ENCODE peak calls at places on chromosomes 2 and 18, in nine cellular contexts. One of them, this sample, is unnamed.

GRCh38 chr2:134002391-134002790 is 251.5 kb upstream of the MGAT5 start:
- DNase-seq in Peyer's patch: no peak
- DNase-seq in adrenal gland: no peak
- DNase-seq in CD8-positive, alpha-beta T cell: no peak
- DNase-seq in heart left ventricle: no peak
- DNase-seq in PC-3: peak
- DNase-seq in uterus: no peak
- DNase-seq in neural progenitor cell: no peak
- DNase-seq in tibial artery: no peak
- DNase-seq in this sample: no peak

GRCh38 chr2:170509460-170510193 is 205.5 kb upstream of the SP5 start:
- DNase-seq in uterus: no peak
- DNase-seq in CD8-positive, alpha-beta T cell: no peak
- DNase-seq in tibial artery: no peak
- DNase-seq in Peyer's patch: no peak
- DNase-seq in neural progenitor cell: no peak
- DNase-seq in heart left ventricle: no peak
- DNase-seq in adrenal gland: no peak
- DNase-seq in PC-3: peak
- DNase-seq in this sample: no peak

GRCh38 chr2:66580343-66580954 is 145.5 kb downstream of the MEIS1 start:
- DNase-seq in neural progenitor cell: no peak
- DNase-seq in uterus: no peak
- DNase-seq in PC-3: no peak
- DNase-seq in CD8-positive, alpha-beta T cell: no peak
- DNase-seq in tibial artery: no peak
- DNase-seq in Peyer's patch: no peak
- DNase-seq in adrenal gland: no peak
- DNase-seq in heart left ventricle: no peak
- DNase-seq in this sample: no peak

GRCh38 chr2:205903549-205904129 is 182.3 kb downstream of the INO80D start:
- DNase-seq in heart left ventricle: no peak
- DNase-seq in Peyer's patch: peak
- DNase-seq in PC-3: peak
- DNase-seq in tibial artery: no peak
- DNase-seq in neural progenitor cell: peak
- DNase-seq in adrenal gland: peak
- DNase-seq in uterus: no peak
- DNase-seq in CD8-positive, alpha-beta T cell: no peak
- DNase-seq in this sample: no peak

GRCh38 chr2:31078579-31079105 is 59.6 kb downstream of the GALNT14 start:
- DNase-seq in CD8-positive, alpha-beta T cell: no peak
- DNase-seq in uterus: no peak
- DNase-seq in PC-3: no peak
- DNase-seq in Peyer's patch: no peak
- DNase-seq in tibial artery: no peak
- DNase-seq in heart left ventricle: no peak
- DNase-seq in adrenal gland: no peak
- DNase-seq in neural progenitor cell: no peak
- DNase-seq in this sample: no peak

GRCh38 chr2:238286987-238287386 is 1.4 kb downstream of the PER2 start:
- DNase-seq in neural progenitor cell: no peak
- DNase-seq in uterus: no peak
- DNase-seq in Peyer's patch: peak
- DNase-seq in PC-3: no peak
- DNase-seq in CD8-positive, alpha-beta T cell: no peak
- DNase-seq in heart left ventricle: no peak
- DNase-seq in tibial artery: no peak
- DNase-seq in adrenal gland: peak
- DNase-seq in this sample: peak

GRCh38 chr2:240885566-240885965 is 10.4 kb downstream of the MAB21L4 start:
- DNase-seq in adrenal gland: no peak
- DNase-seq in Peyer's patch: no peak
- DNase-seq in PC-3: no peak
- DNase-seq in uterus: no peak
- DNase-seq in CD8-positive, alpha-beta T cell: no peak
- DNase-seq in neural progenitor cell: no peak
- DNase-seq in heart left ventricle: peak
- DNase-seq in tibial artery: no peak
- DNase-seq in this sample: no peak

GRCh38 chr2:181680055-181680936 is at the start of gene NEUROD1:
- DNase-seq in Peyer's patch: peak
- DNase-seq in heart left ventricle: peak
- DNase-seq in neural progenitor cell: peak
- DNase-seq in tibial artery: no peak
- DNase-seq in uterus: no peak
- DNase-seq in CD8-positive, alpha-beta T cell: no peak
- DNase-seq in adrenal gland: no peak
- DNase-seq in PC-3: no peak
- DNase-seq in this sample: no peak

GRCh38 chr2:229780856-229781773 is 66.8 kb upstream of the DNER start:
- DNase-seq in Peyer's patch: no peak
- DNase-seq in tibial artery: no peak
- DNase-seq in CD8-positive, alpha-beta T cell: no peak
- DNase-seq in PC-3: peak
- DNase-seq in heart left ventricle: no peak
- DNase-seq in uterus: no peak
- DNase-seq in adrenal gland: no peak
- DNase-seq in neural progenitor cell: peak
- DNase-seq in this sample: peak

GRCh38 chr18:75293591-75293990 is 83.0 kb downstream of the TSHZ1 start:
- DNase-seq in heart left ventricle: no peak
- DNase-seq in uterus: no peak
- DNase-seq in CD8-positive, alpha-beta T cell: no peak
- DNase-seq in neural progenitor cell: no peak
- DNase-seq in tibial artery: no peak
- DNase-seq in Peyer's patch: no peak
- DNase-seq in adrenal gland: no peak
- DNase-seq in PC-3: no peak
- DNase-seq in this sample: no peak

GRCh38 chr2:8298783-8299182 is 383.1 kb upstream of the ID2 start:
- DNase-seq in neural progenitor cell: no peak
- DNase-seq in tibial artery: no peak
- DNase-seq in CD8-positive, alpha-beta T cell: no peak
- DNase-seq in adrenal gland: peak
- DNase-seq in heart left ventricle: no peak
- DNase-seq in uterus: no peak
- DNase-seq in PC-3: no peak
- DNase-seq in Peyer's patch: no peak
- DNase-seq in this sample: no peak

GRCh38 chr2:120226296-120226695 is 3.1 kb upstream of the TMEM185B start:
- DNase-seq in adrenal gland: no peak
- DNase-seq in CD8-positive, alpha-beta T cell: no peak
- DNase-seq in tibial artery: peak
- DNase-seq in PC-3: no peak
- DNase-seq in heart left ventricle: no peak
- DNase-seq in neural progenitor cell: no peak
- DNase-seq in uterus: no peak
- DNase-seq in Peyer's patch: peak
- DNase-seq in this sample: no peak

GRCh38 chr2:45283764-45284620 is 274.7 kb upstream of the SIX2 start:
- DNase-seq in heart left ventricle: no peak
- DNase-seq in Peyer's patch: no peak
- DNase-seq in uterus: peak
- DNase-seq in neural progenitor cell: no peak
- DNase-seq in tibial artery: peak
- DNase-seq in adrenal gland: no peak
- DNase-seq in CD8-positive, alpha-beta T cell: no peak
- DNase-seq in PC-3: peak
- DNase-seq in this sample: peak

GRCh38 chr2:43086451-43087221 is 139.8 kb downstream of the ZFP36L2 start:
- DNase-seq in adrenal gland: peak
- DNase-seq in PC-3: peak
- DNase-seq in tibial artery: peak
- DNase-seq in heart left ventricle: peak
- DNase-seq in Peyer's patch: peak
- DNase-seq in CD8-positive, alpha-beta T cell: no peak
- DNase-seq in uterus: peak
- DNase-seq in neural progenitor cell: peak
- DNase-seq in this sample: peak

GRCh38 chr18:33916200-33916599 is 308.5 kb downstream of the NOL4 start:
- DNase-seq in PC-3: peak
- DNase-seq in Peyer's patch: no peak
- DNase-seq in tibial artery: no peak
- DNase-seq in uterus: no peak
- DNase-seq in heart left ventricle: no peak
- DNase-seq in adrenal gland: no peak
- DNase-seq in neural progenitor cell: peak
- DNase-seq in CD8-positive, alpha-beta T cell: no peak
- DNase-seq in this sample: no peak

GRCh38 chr2:12587228-12587627 is 129.5 kb upstream of the TRIB2 start:
- DNase-seq in Peyer's patch: no peak
- DNase-seq in adrenal gland: no peak
- DNase-seq in neural progenitor cell: no peak
- DNase-seq in heart left ventricle: no peak
- DNase-seq in uterus: no peak
- DNase-seq in tibial artery: no peak
- DNase-seq in CD8-positive, alpha-beta T cell: no peak
- DNase-seq in PC-3: no peak
- DNase-seq in this sample: no peak

GRCh38 chr2:62189196-62189595 is 6.7 kb upstream of the B3GNT2 start:
- DNase-seq in Peyer's patch: no peak
- DNase-seq in neural progenitor cell: no peak
- DNase-seq in adrenal gland: no peak
- DNase-seq in PC-3: no peak
- DNase-seq in uterus: no peak
- DNase-seq in tibial artery: no peak
- DNase-seq in heart left ventricle: no peak
- DNase-seq in CD8-positive, alpha-beta T cell: no peak
- DNase-seq in this sample: no peak

GRCh38 chr2:54350422-54350821 is 94.4 kb upstream of the TSPYL6 start:
- DNase-seq in tibial artery: no peak
- DNase-seq in uterus: no peak
- DNase-seq in neural progenitor cell: no peak
- DNase-seq in Peyer's patch: no peak
- DNase-seq in CD8-positive, alpha-beta T cell: no peak
- DNase-seq in adrenal gland: no peak
- DNase-seq in PC-3: no peak
- DNase-seq in heart left ventricle: no peak
- DNase-seq in this sample: no peak

GRCh38 chr2:54347622-54348021 is 91.6 kb upstream of the TSPYL6 start:
- DNase-seq in Peyer's patch: no peak
- DNase-seq in adrenal gland: no peak
- DNase-seq in PC-3: no peak
- DNase-seq in tibial artery: no peak
- DNase-seq in CD8-positive, alpha-beta T cell: no peak
- DNase-seq in heart left ventricle: no peak
- DNase-seq in uterus: no peak
- DNase-seq in neural progenitor cell: no peak
- DNase-seq in this sample: no peak

GRCh38 chr2:54348672-54349071 is 92.6 kb upstream of the TSPYL6 start:
- DNase-seq in adrenal gland: no peak
- DNase-seq in PC-3: no peak
- DNase-seq in heart left ventricle: no peak
- DNase-seq in tibial artery: no peak
- DNase-seq in CD8-positive, alpha-beta T cell: no peak
- DNase-seq in Peyer's patch: no peak
- DNase-seq in uterus: no peak
- DNase-seq in neural progenitor cell: no peak
- DNase-seq in this sample: no peak

DNA sequence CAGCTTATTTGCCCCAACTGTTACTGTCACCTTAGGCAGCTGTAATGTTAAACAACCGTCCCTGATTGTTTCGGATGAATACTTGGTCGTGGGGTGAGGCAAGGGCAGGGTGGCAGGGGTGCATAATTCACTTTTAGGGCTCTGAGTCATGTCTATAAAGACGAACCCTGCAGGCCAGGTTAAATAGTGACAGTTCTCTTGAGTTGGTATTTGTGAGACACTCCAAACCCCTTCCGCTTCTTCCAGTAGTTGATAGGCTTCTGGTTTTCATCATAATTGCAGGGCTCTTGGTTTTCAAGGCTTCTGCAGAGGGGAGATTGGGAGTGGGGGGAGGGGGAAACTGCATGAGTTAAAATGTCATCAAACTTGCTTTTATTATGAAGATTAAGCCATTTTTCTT is 97.2 kb upstream of the TSPYL6 start:
- DNase-seq in adrenal gland: no peak
- DNase-seq in Peyer's patch: no peak
- DNase-seq in uterus: no peak
- DNase-seq in PC-3: peak
- DNase-seq in tibial artery: no peak
- DNase-seq in heart left ventricle: no peak
- DNase-seq in CD8-positive, alpha-beta T cell: no peak
- DNase-seq in neural progenitor cell: no peak
- DNase-seq in this sample: no peak
- TF ChIP-seq CTCF in adrenal gland: no peak
- TF ChIP-seq CTCF in Peyer's patch: no peak
- TF ChIP-seq CTCF in uterus: no peak
- TF ChIP-seq CTCF in PC-3: no peak
- TF ChIP-seq CTCF in tibial artery: no peak
- TF ChIP-seq CTCF in heart left ventricle: no peak
- TF ChIP-seq CTCF in CD8-positive, alpha-beta T cell: no peak
- TF ChIP-seq CTCF in neural progenitor cell: no peak
- TF ChIP-seq CTCF in this sample: no peak

DNA sequence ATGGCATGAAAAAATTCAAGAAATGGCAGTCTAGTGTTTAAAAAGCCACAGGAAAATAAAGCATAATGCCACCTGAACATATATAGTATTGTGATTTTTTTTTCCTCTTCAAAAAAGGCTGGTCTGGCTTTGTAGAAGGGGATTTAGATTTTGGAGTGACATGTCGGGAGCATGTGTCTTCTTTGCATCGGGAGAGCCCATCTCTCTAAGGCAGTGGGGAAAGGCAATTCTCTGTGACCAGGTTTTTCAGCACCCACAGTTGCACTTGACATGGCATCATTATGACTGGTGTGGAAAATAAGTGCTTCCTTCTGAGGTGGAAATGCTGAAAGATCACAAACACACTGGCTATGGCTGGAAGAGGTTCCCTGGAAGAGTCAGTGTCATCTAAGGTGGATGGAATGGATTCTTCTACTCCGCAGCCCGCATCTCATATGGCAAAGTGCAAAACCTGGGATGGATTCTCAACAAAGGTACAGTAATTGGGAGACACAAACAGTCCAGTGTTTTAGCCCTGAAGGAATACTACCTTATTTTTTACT is 172.5 kb downstream of the AGAP1 start:
- DNase-seq in uterus: peak
- DNase-seq in Peyer's patch: no peak
- DNase-seq in neural progenitor cell: peak
- DNase-seq in PC-3: peak
- DNase-seq in tibial artery: peak
- DNase-seq in heart left ventricle: no peak
- DNase-seq in adrenal gland: peak
- DNase-seq in CD8-positive, alpha-beta T cell: no peak
- DNase-seq in this sample: peak
- H3K4me3 ChIP-seq in uterus: no peak
- H3K4me3 ChIP-seq in Peyer's patch: no peak
- H3K4me3 ChIP-seq in neural progenitor cell: peak
- H3K4me3 ChIP-seq in PC-3: peak
- H3K4me3 ChIP-seq in tibial artery: peak
- H3K4me3 ChIP-seq in heart left ventricle: peak
- H3K4me3 ChIP-seq in adrenal gland: peak
- H3K4me3 ChIP-seq in CD8-positive, alpha-beta T cell: no peak
- H3K4me3 ChIP-seq in this sample: no peak

GRCh38 chr2:10239561-10239967 is 63.1 kb upstream of the HPCAL1 start:
- DNase-seq in Peyer's patch: peak
- DNase-seq in adrenal gland: no peak
- DNase-seq in PC-3: no peak
- DNase-seq in neural progenitor cell: no peak
- DNase-seq in tibial artery: peak
- DNase-seq in uterus: peak
- DNase-seq in CD8-positive, alpha-beta T cell: no peak
- DNase-seq in heart left ventricle: peak
- DNase-seq in this sample: no peak
- TF ChIP-seq CTCF in Peyer's patch: no peak
- TF ChIP-seq CTCF in adrenal gland: no peak
- TF ChIP-seq CTCF in PC-3: no peak
- TF ChIP-seq CTCF in neural progenitor cell: peak
- TF ChIP-seq CTCF in tibial artery: no peak
- TF ChIP-seq CTCF in uterus: no peak
- TF ChIP-seq CTCF in CD8-positive, alpha-beta T cell: no peak
- TF ChIP-seq CTCF in heart left ventricle: no peak
- TF ChIP-seq CTCF in this sample: no peak

GRCh38 chr2:72919414-72920316 is 2.3 kb downstream of the EMX1 start:
- DNase-seq in CD8-positive, alpha-beta T cell: no peak
- DNase-seq in adrenal gland: no peak
- DNase-seq in heart left ventricle: no peak
- DNase-seq in Peyer's patch: no peak
- DNase-seq in uterus: no peak
- DNase-seq in neural progenitor cell: peak
- DNase-seq in PC-3: no peak
- DNase-seq in tibial artery: peak
- DNase-seq in this sample: no peak
- H3K4me3 ChIP-seq in CD8-positive, alpha-beta T cell: peak
- H3K4me3 ChIP-seq in adrenal gland: peak
- H3K4me3 ChIP-seq in heart left ventricle: peak
- H3K4me3 ChIP-seq in Peyer's patch: no peak
- H3K4me3 ChIP-seq in uterus: no peak
- H3K4me3 ChIP-seq in neural progenitor cell: peak
- H3K4me3 ChIP-seq in PC-3: no peak
- H3K4me3 ChIP-seq in tibial artery: peak
- H3K4me3 ChIP-seq in this sample: no peak

This sample was measured in PC-9.